ENCODE peak calls at places on chromosome 1, in eight cellular contexts. One of them, this sample, is unnamed.

GRCh38 chr1:93904228-93904627 is 5.0 kb downstream of the GCLM start:
- DNase-seq in iris pigment epithelial cell: peak
- DNase-seq in H7: no peak
- DNase-seq in H4: no peak
- DNase-seq in HFF-Myc: no peak
- DNase-seq in GM04504: no peak
- DNase-seq in CD14-positive monocyte: no peak
- DNase-seq in fibroblast of the aortic adventitia: no peak
- DNase-seq in this sample: no peak

GRCh38 chr1:219702551-219703215 is 89.8 kb upstream of the ZC3H11B start:
- DNase-seq in iris pigment epithelial cell: peak
- DNase-seq in H7: no peak
- DNase-seq in H4: no peak
- DNase-seq in HFF-Myc: no peak
- DNase-seq in GM04504: no peak
- DNase-seq in CD14-positive monocyte: no peak
- DNase-seq in fibroblast of the aortic adventitia: peak
- DNase-seq in this sample: no peak

GRCh38 chr1:26165126-26165892 is 3.5 kb downstream of the C1orf232 start:
- DNase-seq in iris pigment epithelial cell: no peak
- DNase-seq in H7: peak
- DNase-seq in H4: no peak
- DNase-seq in HFF-Myc: no peak
- DNase-seq in GM04504: no peak
- DNase-seq in CD14-positive monocyte: no peak
- DNase-seq in fibroblast of the aortic adventitia: no peak
- DNase-seq in this sample: no peak

GRCh38 chr1:99599678-99600175 is 46.2 kb upstream of the PALMD start:
- DNase-seq in iris pigment epithelial cell: peak
- DNase-seq in H7: no peak
- DNase-seq in H4: peak
- DNase-seq in HFF-Myc: no peak
- DNase-seq in GM04504: peak
- DNase-seq in CD14-positive monocyte: no peak
- DNase-seq in fibroblast of the aortic adventitia: peak
- DNase-seq in this sample: no peak

GRCh38 chr1:2108877-2109580 is 58.8 kb downstream of the PRKCZ start:
- DNase-seq in iris pigment epithelial cell: no peak
- DNase-seq in H7: no peak
- DNase-seq in H4: no peak
- DNase-seq in HFF-Myc: no peak
- DNase-seq in GM04504: no peak
- DNase-seq in CD14-positive monocyte: peak
- DNase-seq in fibroblast of the aortic adventitia: no peak
- DNase-seq in this sample: no peak

GRCh38 chr1:212413902-212414327 is 771 bp downstream of the PACC1 start:
- DNase-seq in iris pigment epithelial cell: peak
- DNase-seq in H7: no peak
- DNase-seq in H4: no peak
- DNase-seq in HFF-Myc: no peak
- DNase-seq in GM04504: no peak
- DNase-seq in CD14-positive monocyte: no peak
- DNase-seq in fibroblast of the aortic adventitia: peak
- DNase-seq in this sample: no peak

GRCh38 chr1:231724041-231724440 is 97.5 kb downstream of the DISC1 start:
- DNase-seq in iris pigment epithelial cell: no peak
- DNase-seq in H7: no peak
- DNase-seq in H4: no peak
- DNase-seq in HFF-Myc: no peak
- DNase-seq in GM04504: no peak
- DNase-seq in CD14-positive monocyte: no peak
- DNase-seq in fibroblast of the aortic adventitia: no peak
- DNase-seq in this sample: no peak

GRCh38 chr1:53936430-53936829 is 9.1 kb downstream of the IFT25 start:
- DNase-seq in iris pigment epithelial cell: no peak
- DNase-seq in H7: no peak
- DNase-seq in H4: no peak
- DNase-seq in HFF-Myc: no peak
- DNase-seq in GM04504: no peak
- DNase-seq in CD14-positive monocyte: no peak
- DNase-seq in fibroblast of the aortic adventitia: no peak
- DNase-seq in this sample: no peak

GRCh38 chr1:2415801-2416208 is 3.4 kb upstream of the PEX10 start:
- DNase-seq in iris pigment epithelial cell: no peak
- DNase-seq in H7: no peak
- DNase-seq in H4: no peak
- DNase-seq in HFF-Myc: no peak
- DNase-seq in GM04504: no peak
- DNase-seq in CD14-positive monocyte: no peak
- DNase-seq in fibroblast of the aortic adventitia: no peak
- DNase-seq in this sample: peak